ENCODE peak calls at places on chromosomes 11 and 22, in four cellular contexts. Y is RWPE2, J is MM.1S, Z is OCI-LY7. P is an unnamed sample.

GRCh38 chr11:17004486-17005148 is 9.6 kb downstream of the PLEKHA7 start:
- DNase-seq in Y (no peak), J (no peak), Z (no peak), P (no peak)

GRCh38 chr22:50713571-50714056 is 24.4 kb upstream of the ACR start:
- DNase-seq in Y (peak), J (no peak), Z (no peak), P (no peak)

GRCh38 chr11:33775832-33776231 is 1.5 kb upstream of the FBXO3 start:
- DNase-seq in Y (no peak), J (no peak), Z (no peak), P (peak)

GRCh38 chr11:77142091-77142975 is 14.3 kb downstream of the MYO7A start:
- DNase-seq in Y (no peak), J (no peak), Z (no peak), P (no peak)

GRCh38 chr11:112219476-112220232 is 6.6 kb upstream of the PTS start:
- DNase-seq in Y (no peak), J (peak), Z (peak), P (peak)

GRCh38 chr22:27580311-27580897 is 221.2 kb downstream of the MN1 start:
- DNase-seq in Y (no peak), J (no peak), Z (no peak), P (no peak)

GRCh38 chr11:16911658-16912057 is 102.6 kb downstream of the PLEKHA7 start:
- DNase-seq in Y (no peak), J (no peak), Z (no peak), P (no peak)

GRCh38 chr11:118162846-118163245 is 10.2 kb upstream of the SCN4B start:
- DNase-seq in Y (no peak), J (no peak), Z (no peak), P (no peak)

GRCh38 chr22:46964773-46965550 is 202.5 kb downstream of the TBC1D22A start:
- DNase-seq in Y (no peak), J (no peak), Z (no peak), P (no peak)

GRCh38 chr11:119432484-119433368 is 9.8 kb upstream of the THY1 start:
- DNase-seq in Y (no peak), J (no peak), Z (no peak), P (peak)

GRCh38 chr11:122146475-122146874 is 30.5 kb upstream of the BLID start:
- DNase-seq in Y (no peak), J (no peak), Z (no peak), P (no peak)

GRCh38 chr22:35842954-35843353 is 125.3 kb downstream of the APOL5 start:
- DNase-seq in Y (no peak), J (peak), Z (peak), P (peak)

GRCh38 chr22:42160830-42161696 is 30.5 kb upstream of the CYP2D6 start:
- DNase-seq in Y (no peak), J (no peak), Z (no peak), P (no peak)

P was measured in kidney glomerular epithelial cell.